ENCODE peak calls at places on chromosomes 6 and 20, in seven cellular contexts. F, L, D, W, O, I and H are unnamed samples.
A peak's percentile ranks its signal among the peaks of the same experiment; 100 is the strongest.

GRCh38 chr20:25042531-25043498 is 15.1 kb downstream of the ACSS1 start:
- DNase-seq in D (peak; percentile 52), F (peak; percentile 53), W (no peak), O (no peak), L (no peak), I (peak; percentile 72), H (peak; percentile 52)

GRCh38 chr6:23589811-23590210 is 536.2 kb upstream of the NRSN1 start:
- DNase-seq in L (no peak), F (no peak), I (no peak), O (no peak), D (no peak), W (no peak), H (no peak)

GRCh38 chr6:138044458-138044857 is 62.8 kb downstream of the PERP start:
- DNase-seq in I (no peak), L (no peak), W (peak; percentile 96), F (no peak), D (no peak), O (no peak), H (no peak)

GRCh38 chr6:35166160-35166919 is 25.2 kb upstream of the TCP11 start:
- DNase-seq in L (no peak), O (no peak), I (no peak), D (no peak), W (no peak), F (no peak), H (peak; percentile 70)

GRCh38 chr6:109902870-109903269 is 75.2 kb upstream of the GPR6 start:
- DNase-seq in F (no peak), W (no peak), D (no peak), O (no peak), L (no peak), I (no peak), H (no peak)

GRCh38 chr6:21595951-21596378 is 2.4 kb downstream of the SOX4 start:
- DNase-seq in W (no peak), O (no peak), L (no peak), I (no peak), F (peak; percentile 24), D (no peak), H (peak; percentile 48)

GRCh38 chr6:164690702-164691500 is 618.5 kb downstream of the C6orf118 start:
- DNase-seq in D (no peak), F (no peak), W (no peak), O (no peak), L (no peak), I (no peak), H (no peak)

GRCh38 chr6:27894839-27895762 is 17.1 kb downstream of the OR2B2 start:
- DNase-seq in O (peak; percentile 68), F (peak; percentile 48), L (no peak), I (peak; percentile 51), W (peak; percentile 77), D (peak; percentile 58), H (peak; percentile 74)

GRCh38 chr6:83815631-83816030 is 37.5 kb upstream of the RIPPLY2 start:
- DNase-seq in D (no peak), I (no peak), L (no peak), F (no peak), O (no peak), W (peak; percentile 3), H (no peak)

GRCh38 chr6:1363729-1364572 is 25.4 kb upstream of the FOXF2 start:
- DNase-seq in F (no peak), D (no peak), I (no peak), W (no peak), O (no peak), L (no peak), H (no peak)

GRCh38 chr20:2402271-2402980 is 21.7 kb downstream of the TGM6 start:
- DNase-seq in L (peak; percentile 11), O (no peak), D (no peak), F (no peak), I (no peak), W (peak; percentile 77), H (no peak)

DNA sequence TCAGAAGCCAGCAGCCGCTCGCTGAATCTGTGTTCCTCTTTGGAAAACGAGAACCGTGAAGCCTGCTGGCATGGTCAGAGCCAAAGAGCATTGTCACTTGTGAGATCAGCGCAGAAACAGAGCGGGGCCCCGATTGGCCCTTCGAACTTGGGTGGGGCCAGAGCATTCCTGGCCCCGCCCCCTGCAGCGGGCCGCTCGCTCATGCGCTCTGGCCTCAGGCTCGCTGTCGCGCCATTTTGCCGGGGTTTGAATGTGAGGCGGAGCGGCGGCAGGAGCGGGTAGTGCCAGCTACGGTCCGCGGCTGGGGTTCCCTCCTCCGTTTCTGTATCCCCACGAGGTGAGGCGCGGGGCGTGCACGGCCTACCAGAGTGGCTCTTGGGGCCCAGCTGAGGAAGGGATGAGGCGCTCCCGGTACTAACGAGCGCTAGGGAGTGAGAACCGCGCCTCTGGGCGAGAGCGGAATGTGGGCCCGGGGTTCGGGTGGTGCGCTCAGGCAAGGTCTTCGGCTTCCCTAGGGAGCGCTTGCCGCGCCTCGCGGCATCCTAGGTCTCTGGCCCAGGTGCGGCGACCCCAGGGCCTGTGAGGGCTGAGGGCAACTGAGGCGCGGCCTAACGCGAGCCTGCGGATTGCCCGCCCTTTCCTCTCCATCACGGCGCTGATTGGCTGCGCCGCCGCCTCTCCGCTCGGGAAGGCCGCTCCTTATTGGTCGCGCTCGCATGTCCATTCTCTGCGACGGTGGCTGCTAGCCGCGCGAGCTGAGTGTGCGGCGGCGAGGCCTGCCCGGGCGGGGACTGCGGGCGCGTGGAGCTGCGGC is at the start of gene CSE1L:
- DNase-seq in I (peak; percentile 94), D (peak; percentile 95), L (peak; percentile 98), F (peak; percentile 96), O (peak; percentile 94), W (peak; percentile 86), H (peak; percentile 95)
- TF ChIP-seq CTCF in I (no peak), D (no peak), L (no peak), F (peak; percentile 49), O (peak; percentile 43), W (no peak), H (no peak)

GRCh38 chr6:2855061-2855519 is 13.4 kb upstream of the SERPINB1 start:
- DNase-seq in O (no peak), D (no peak), W (no peak), L (no peak), F (no peak), I (no peak), H (no peak)
- H3K4me1 ChIP-seq in O (no peaks in the 10 kb centered on the region), D (peaks cover 66% of the 10 kb centered on the region), W (no peaks in the 10 kb centered on the region), L (no peaks in the 10 kb centered on the region), F (peaks cover 44% of the 10 kb centered on the region), I (peaks cover 10% of the 10 kb centered on the region), H (no peaks in the 10 kb centered on the region)

GRCh38 chr6:135506270-135506997 is 8.9 kb upstream of the AHI1 start:
- DNase-seq in I (no peak), L (no peak), O (no peak), D (peak; percentile 7), F (no peak), W (peak; percentile 35), H (no peak)
- TF ChIP-seq CTCF in I (peak; percentile 21), L (peak; percentile 67), O (peak; percentile 54), D (peak; percentile 63), F (peak; percentile 76), W (peak; percentile 77), H (peak; percentile 59)

GRCh38 chr20:14525439-14525838 is 188.0 kb upstream of the FLRT3 start:
- DNase-seq in D (no peak), I (no peak), W (no peak), L (no peak), F (no peak), O (no peak), H (no peak)
- H3K4me1 ChIP-seq in D (no peaks in the 10 kb centered on the region), I (no peaks in the 10 kb centered on the region), W (peaks cover 28% of the 10 kb centered on the region), L (no peaks in the 10 kb centered on the region), F (no peaks in the 10 kb centered on the region), O (no peaks in the 10 kb centered on the region), H (no peaks in the 10 kb centered on the region)

DNA sequence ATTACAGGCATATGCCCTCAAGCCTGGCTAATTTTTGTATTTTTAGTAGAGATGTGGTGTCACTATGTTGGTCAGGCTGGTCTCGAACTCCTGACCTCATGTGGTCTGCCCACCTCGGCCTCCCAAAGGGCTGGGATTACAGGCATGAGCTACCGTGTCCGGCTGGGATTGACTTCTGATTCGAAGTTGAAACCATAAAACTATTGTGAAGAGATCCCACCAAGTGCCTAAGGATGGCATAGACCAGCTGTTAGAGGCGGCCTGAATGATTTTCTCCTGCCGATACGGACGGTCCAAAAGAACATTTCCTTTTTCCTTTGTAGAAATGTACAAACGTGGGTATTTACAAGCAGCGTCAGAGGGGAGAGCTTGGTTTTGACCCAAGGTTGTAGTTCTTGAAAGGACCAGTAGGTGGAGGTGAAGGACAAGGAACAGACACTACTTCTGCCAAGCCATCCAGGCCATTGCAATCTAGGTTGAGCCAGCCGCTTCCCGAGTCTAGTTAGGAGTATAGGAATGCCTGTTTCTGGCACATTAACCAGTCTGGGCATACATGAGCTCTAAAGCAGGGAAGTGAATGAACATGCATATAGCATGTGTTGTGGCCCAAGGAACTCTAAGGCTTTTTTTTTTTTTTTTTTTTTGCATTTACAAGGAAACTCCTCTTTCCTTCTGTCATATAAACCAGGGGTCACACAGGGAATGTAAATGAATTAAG is 29.0 kb downstream of the MOCS3 start:
- DNase-seq in F (peak; percentile 81), D (peak; percentile 69), W (peak; percentile 75), O (peak; percentile 79), L (peak; percentile 78), I (peak; percentile 78), H (peak; percentile 82)
- TF ChIP-seq CTCF in F (peak; percentile 92), D (peak; percentile 94), W (peak; percentile 96), O (peak; percentile 95), L (peak; percentile 87), I (peak; percentile 93), H (peak; percentile 86)

GRCh38 chr6:33758807-33759206 is 12.1 kb upstream of the IP6K3 start:
- DNase-seq in L (no peak), W (no peak), F (no peak), I (no peak), O (no peak), D (no peak), H (no peak)

GRCh38 chr6:33757906-33758305 is 11.2 kb upstream of the IP6K3 start:
- DNase-seq in I (no peak), D (no peak), L (no peak), W (no peak), O (no peak), F (no peak), H (no peak)

GRCh38 chr6:33755070-33755869 is 8.6 kb upstream of the IP6K3 start:
- DNase-seq in W (no peak), F (no peak), I (no peak), D (no peak), L (no peak), O (no peak), H (no peak)

GRCh38 chr6:33756211-33756954 is 9.7 kb upstream of the IP6K3 start:
- DNase-seq in L (no peak), F (no peak), O (no peak), D (no peak), I (no peak), W (no peak), H (no peak)

DNA sequence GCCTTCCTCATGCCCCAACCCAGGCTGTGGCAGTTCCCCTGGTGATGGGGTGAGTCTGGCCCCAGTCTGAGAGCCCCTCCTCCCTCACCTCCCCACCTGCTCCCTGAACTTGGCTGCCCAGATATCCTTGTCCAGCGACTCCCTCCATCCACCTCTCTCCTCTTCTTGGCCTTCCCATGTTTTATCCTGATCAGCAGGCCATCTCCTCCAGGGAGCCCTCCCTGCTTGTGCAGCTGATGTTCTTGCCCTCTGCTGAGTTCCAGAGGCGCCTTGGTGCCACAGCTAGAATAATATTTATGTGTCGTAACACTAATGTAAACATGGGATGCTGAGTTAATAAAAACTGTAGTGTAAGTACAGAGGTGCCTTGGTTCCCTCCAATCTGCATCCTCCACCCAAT is 10.4 kb upstream of the IP6K3 start:
- DNase-seq in L (no peak), I (no peak), O (no peak), W (no peak), D (no peak), F (no peak), H (no peak)
- H3K4me1 ChIP-seq in L (no peaks in the 10 kb centered on the region), I (no peaks in the 10 kb centered on the region), O (peaks cover 6% of the 10 kb centered on the region), W (peaks cover 5% of the 10 kb centered on the region), D (peaks cover 5% of the 10 kb centered on the region), F (peaks cover 6% of the 10 kb centered on the region), H (peaks cover 3% of the 10 kb centered on the region)